ENCODE peak calls at places on chromosomes 16 and 17, in four cellular contexts. E, W, N and X are unnamed samples.

GRCh38 chr16:23452221-23452571 is 793 bp downstream of the COG7 start:
- DNase-seq in E (no peak), W (no peak), N (no peak), X (no peak)

GRCh38 chr17:43758497-43759174 is at the start of gene SOST:
- DNase-seq in E (no peak), W (no peak), N (no peak), X (no peak)

GRCh38 chr17:56292010-56292409 is 138.7 kb downstream of the ANKFN1 start:
- DNase-seq in E (no peak), W (no peak), N (no peak), X (peak; percentile 70)

GRCh38 chr16:10097273-10097672 is 85.0 kb downstream of the GRIN2A start:
- DNase-seq in E (no peak), W (no peak), N (no peak), X (no peak)

GRCh38 chr17:38693700-38694329 is 11.3 kb upstream of the MLLT6 start:
- DNase-seq in E (no peak), W (no peak), N (no peak), X (no peak)

GRCh38 chr17:6475411-6475810 is 31.2 kb downstream of the PIMREG start:
- DNase-seq in E (no peak), W (no peak), N (no peak), X (no peak)

GRCh38 chr17:8055851-8056231 is 17.0 kb downstream of the ALOX15B start:
- DNase-seq in E (no peak), W (no peak), N (peak; percentile 60), X (no peak)

GRCh38 chr17:75996665-75997590 is 3.7 kb upstream of the CDK3 start:
- DNase-seq in E (peak; percentile 34), W (no peak), N (peak; percentile 85), X (peak; percentile 16)